ENCODE peak calls at places on chromosomes 1 and 21, in ten cellular contexts. X, N, I, K, H, L, W, G, Y and T are unnamed samples.
A peak's percentile ranks its signal among the peaks of the same experiment; 100 is the strongest.

GRCh38 chr21:41759926-41760325 is 6.9 kb downstream of the RIPK4 start:
- DNase-seq in W (no peak), G (no peak), I (no peak), Y (no peak), H (no peak), N (no peak), X (no peak), K (no peak), L (no peak), T (no peak)

GRCh38 chr21:15495965-15496364 is 233.8 kb upstream of the USP25 start:
- DNase-seq in Y (peak; percentile 45), L (no peak), H (no peak), X (peak; percentile 63), W (no peak), G (no peak), N (no peak), K (peak; percentile 48), I (no peak), T (peak; percentile 26)

GRCh38 chr1:7991504-7992440 is 30.3 kb downstream of the PARK7 start:
- DNase-seq in W (peak; percentile 86), X (no peak), H (no peak), Y (no peak), K (peak; percentile 24), L (no peak), N (no peak), I (no peak), G (no peak), T (no peak)

GRCh38 chr21:23480591-23481270 is 2126.6 kb downstream of the MRPL39 start:
- DNase-seq in N (no peak), G (no peak), L (no peak), H (no peak), I (no peak), W (no peak), Y (no peak), K (no peak), X (no peak), T (no peak)

GRCh38 chr1:67149179-67149770 is 14.5 kb upstream of the C1orf141 start:
- DNase-seq in G (peak; percentile 62), I (peak; percentile 84), X (peak; percentile 75), Y (peak; percentile 92), H (peak; percentile 16), L (peak; percentile 24), N (peak; percentile 61), K (peak; percentile 90), W (peak; percentile 88), T (peak; percentile 44)

GRCh38 chr21:39132248-39132647 is 51.0 kb downstream of the PSMG1 start:
- DNase-seq in I (no peak), N (no peak), H (no peak), W (no peak), G (no peak), L (no peak), Y (no peak), X (no peak), K (peak; percentile 30), T (no peak)

GRCh38 chr1:60573726-60574409 is 500.3 kb upstream of the C1orf87 start:
- DNase-seq in L (no peak), G (no peak), H (no peak), W (peak; percentile 27), Y (peak; percentile 75), I (no peak), X (peak; percentile 74), N (no peak), K (peak; percentile 27), T (no peak)

GRCh38 chr1:38512789-38513188 is 346.8 kb downstream of the RRAGC start:
- DNase-seq in H (no peak), G (peak; percentile 67), K (no peak), W (no peak), Y (no peak), N (no peak), L (no peak), I (no peak), X (peak; percentile 4), T (peak; percentile 37)

GRCh38 chr1:218886472-218886871 is 287.2 kb upstream of the LYPLAL1 start:
- DNase-seq in Y (peak; percentile 58), L (no peak), X (peak; percentile 37), I (no peak), K (peak; percentile 26), N (peak; percentile 41), G (peak; percentile 27), W (no peak), H (no peak), T (no peak)

GRCh38 chr1:86706018-86706417 is 1.6 kb downstream of the SH3GLB1 start:
- DNase-seq in K (peak; percentile 29), Y (no peak), H (no peak), I (no peak), G (no peak), W (no peak), L (no peak), X (peak; percentile 5), N (no peak), T (no peak)

GRCh38 chr1:8517579-8518489 is 199.9 kb downstream of the SLC45A1 start:
- DNase-seq in L (no peak), K (peak; percentile 64), N (no peak), H (no peak), G (no peak), X (no peak), Y (peak; percentile 44), W (no peak), I (no peak), T (no peak)

GRCh38 chr1:14887936-14888335 is 265.6 kb upstream of the TMEM51 start:
- DNase-seq in K (no peak), X (no peak), Y (no peak), W (no peak), N (no peak), G (no peak), L (no peak), I (peak; percentile 80), H (no peak), T (no peak)

GRCh38 chr1:214393086-214393485 is 112.1 kb downstream of the SMYD2 start:
- DNase-seq in Y (no peak), L (no peak), N (no peak), G (no peak), X (no peak), K (no peak), H (no peak), I (no peak), W (no peak), T (no peak)

GRCh38 chr1:46041551-46041950 is 90.9 kb downstream of the PIK3R3 start:
- DNase-seq in N (no peak), W (no peak), G (no peak), X (no peak), L (no peak), Y (no peak), I (no peak), H (no peak), K (no peak), T (no peak)

GRCh38 chr1:175182347-175182746 is 10.2 kb downstream of the KIAA0040 start:
- DNase-seq in K (no peak), L (no peak), X (no peak), N (no peak), I (no peak), G (no peak), Y (no peak), W (no peak), H (no peak), T (no peak)

GRCh38 chr1:72697410-72697809 is 415.1 kb upstream of the NEGR1 start:
- DNase-seq in G (no peak), X (no peak), Y (no peak), W (no peak), N (no peak), L (no peak), K (no peak), H (no peak), I (no peak), T (no peak)

GRCh38 chr1:10943991-10944730 is 68.3 kb upstream of the TARDBP start:
- DNase-seq in I (no peak), K (peak; percentile 59), L (no peak), H (no peak), Y (peak; percentile 45), W (no peak), G (peak; percentile 44), N (peak; percentile 38), X (no peak), T (peak; percentile 68)

GRCh38 chr1:147723691-147724323 is 36.6 kb downstream of the GJA5 start:
- DNase-seq in X (peak; percentile 15), I (peak; percentile 82), Y (peak; percentile 74), L (no peak), K (peak; percentile 43), G (no peak), W (peak; percentile 85), N (peak; percentile 38), H (peak; percentile 10), T (peak; percentile 44)

GRCh38 chr1:40712997-40713396 is 21.5 kb downstream of the NFYC start:
- DNase-seq in W (no peak), I (no peak), L (no peak), G (no peak), Y (no peak), H (no peak), N (peak; percentile 47), K (no peak), X (no peak), T (no peak)

GRCh38 chr1:2266301-2266967 is 38.3 kb downstream of the SKI start:
- DNase-seq in H (no peak), W (no peak), I (no peak), K (peak; percentile 57), L (no peak), Y (peak; percentile 31), G (no peak), N (no peak), X (no peak), T (no peak)
- H3K4me1 ChIP-seq in H (peaks cover 67% of the 10 kb centered on the region), W (peaks cover 30% of the 10 kb centered on the region), I (peaks cover 15% of the 10 kb centered on the region), K (peaks cover 27% of the 10 kb centered on the region), L (peaks cover 47% of the 10 kb centered on the region), Y (peaks cover 27% of the 10 kb centered on the region), G (no peaks in the 10 kb centered on the region), N (peaks cover 54% of the 10 kb centered on the region), X (peaks cover 11% of the 10 kb centered on the region), T (no peaks in the 10 kb centered on the region)

DNA sequence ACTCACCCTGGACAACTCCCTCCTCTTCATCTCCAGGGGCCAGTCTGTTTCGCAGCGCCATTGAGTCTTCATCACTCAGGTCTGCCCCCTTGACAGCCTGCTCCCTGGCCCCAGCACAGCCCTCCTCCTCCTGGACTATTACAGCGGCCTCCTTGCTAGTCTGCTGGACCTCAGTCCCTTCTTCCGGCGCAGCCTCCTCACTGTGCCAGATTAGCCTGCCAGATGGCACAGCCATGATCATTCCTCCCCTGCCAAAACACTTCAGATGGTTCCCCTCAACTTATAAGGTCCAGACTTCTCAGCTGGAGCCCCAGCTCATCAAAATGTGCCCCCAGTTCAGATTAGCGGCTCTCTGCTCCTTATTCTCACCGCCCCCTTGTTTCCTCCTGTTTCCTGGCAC is 7.0 kb upstream of the CELSR2 start:
- DNase-seq in X (no peak), H (no peak), N (no peak), I (no peak), K (peak; percentile 59), G (no peak), W (no peak), L (no peak), Y (peak; percentile 60), T (no peak)
- H3K4me1 ChIP-seq in X (peaks cover 33% of the 10 kb centered on the region), H (peaks cover 15% of the 10 kb centered on the region), N (peaks cover 12% of the 10 kb centered on the region), I (peaks cover 46% of the 10 kb centered on the region), K (peaks cover 30% of the 10 kb centered on the region), G (no peaks in the 10 kb centered on the region), W (peaks cover 26% of the 10 kb centered on the region), L (peaks cover 4% of the 10 kb centered on the region), Y (peaks cover 6% of the 10 kb centered on the region), T (peaks cover 7% of the 10 kb centered on the region)

GRCh38 chr1:155001688-155002474 is 721 bp upstream of the ZBTB7B start:
- DNase-seq in Y (peak; percentile 100), X (peak; percentile 99), H (peak; percentile 95), W (peak; percentile 100), G (peak; percentile 100), I (peak; percentile 99), L (peak; percentile 97), N (peak; percentile 100), K (peak; percentile 100), T (peak; percentile 100)
- H3K4me1 ChIP-seq in Y (peaks cover 10% of the 10 kb centered on the region), X (peaks cover 35% of the 10 kb centered on the region), H (peaks cover 57% of the 10 kb centered on the region), W (peaks cover 16% of the 10 kb centered on the region), G (peaks cover 23% of the 10 kb centered on the region), I (peaks cover 20% of the 10 kb centered on the region), L (peaks cover 53% of the 10 kb centered on the region), N (peaks cover 40% of the 10 kb centered on the region), K (peaks cover 27% of the 10 kb centered on the region), T (peaks cover 10% of the 10 kb centered on the region)

GRCh38 chr1:161159915-161160248 is 582 bp downstream of the USP21 start:
- DNase-seq in H (no peak), N (no peak), Y (no peak), W (peak; percentile 25), G (no peak), L (no peak), K (no peak), X (no peak), I (no peak), T (no peak)
- H3K4me1 ChIP-seq in H (peaks cover 35% of the 10 kb centered on the region), N (peaks cover 12% of the 10 kb centered on the region), Y (peaks cover 6% of the 10 kb centered on the region), W (peaks cover 3% of the 10 kb centered on the region), G (no peaks in the 10 kb centered on the region), L (peaks cover 18% of the 10 kb centered on the region), K (peaks cover 3% of the 10 kb centered on the region), X (peaks cover 18% of the 10 kb centered on the region), I (peaks cover 6% of the 10 kb centered on the region), T (no peaks in the 10 kb centered on the region)